ENCODE peak calls at places on chromosomes 3 and 15, in eight cellular contexts. F is HCT116, Y is SK-N-SH, N is neural progenitor cell, J is hepatocyte, X is PC-3, G is MM.1S, B is GM23338. O is an unnamed sample.

GRCh38 chr15:56537881-56538280 is 72.9 kb upstream of the MNS1 start:
- DNase-seq in F (no peak), Y (no peak), N (no peak), J (no peak), X (no peak), G (peak; percentile 93), B (no peak), O (peak; percentile 89)

GRCh38 chr15:33330931-33331330 is 20.2 kb downstream of the RYR3 start:
- DNase-seq in F (no peak), Y (no peak), N (no peak), J (no peak), X (no peak), G (no peak), B (no peak), O (no peak)

GRCh38 chr15:64653757-64654156 is 121.6 kb downstream of the RBPMS2 start:
- DNase-seq in F (no peak), Y (no peak), N (no peak), J (no peak), X (peak; percentile 16), G (no peak), B (no peak), O (peak; percentile 14)

GRCh38 chr3:14378415-14378814 is 24.0 kb upstream of the SLC6A6 start:
- DNase-seq in F (no peak), Y (no peak), N (no peak), J (no peak), X (no peak), G (no peak), B (no peak), O (no peak)

GRCh38 chr3:37330466-37330865 is 156.1 kb upstream of the LRRFIP2 start:
- DNase-seq in F (no peak), Y (no peak), N (no peak), J (no peak), X (no peak), G (no peak), B (no peak), O (no peak)

GRCh38 chr15:53962646-53963561 is 15.3 kb upstream of the UNC13C start:
- DNase-seq in F (no peak), Y (peak; percentile 8), N (peak; percentile 33), J (peak; percentile 41), X (peak; percentile 32), G (peak; percentile 62), B (peak; percentile 32), O (peak; percentile 27)

GRCh38 chr15:42465520-42466259 is 25.3 kb downstream of the ZNF106 start:
- DNase-seq in F (no peak), Y (no peak), N (no peak), J (no peak), X (no peak), G (no peak), B (no peak), O (no peak)

GRCh38 chr3:126180477-126181397 is at the start of gene ALDH1L1:
- DNase-seq in F (no peak), Y (peak; percentile 76), N (peak; percentile 84), J (peak; percentile 80), X (no peak), G (no peak), B (peak; percentile 75), O (no peak)

GRCh38 chr15:51368751-51369450 is 27.4 kb downstream of the GLDN start:
- DNase-seq in F (no peak), Y (no peak), N (no peak), J (no peak), X (peak; percentile 86), G (no peak), B (no peak), O (no peak)

GRCh38 chr3:129403450-129403849 is 25.0 kb downstream of the EFCAB12 start:
- DNase-seq in F (no peak), Y (no peak), N (no peak), J (no peak), X (no peak), G (no peak), B (no peak), O (no peak)

GRCh38 chr15:29430124-29430523 is 160.5 kb upstream of the NSMCE3 start:
- DNase-seq in F (no peak), Y (no peak), N (no peak), J (no peak), X (no peak), G (no peak), B (no peak), O (no peak)

GRCh38 chr3:141460097-141460704 is 26.6 kb upstream of the RASA2 start:
- DNase-seq in F (peak; percentile 75), Y (peak; percentile 84), N (peak; percentile 92), J (peak; percentile 92), X (peak; percentile 88), G (peak; percentile 86), B (peak; percentile 95), O (peak; percentile 77)

GRCh38 chr15:70390723-70391122 is 293.0 kb upstream of the TLE3 start:
- DNase-seq in F (no peak), Y (no peak), N (no peak), J (no peak), X (no peak), G (no peak), B (no peak), O (no peak)

GRCh38 chr3:23202203-23202920 is 765 bp upstream of the UBE2E2 start:
- DNase-seq in F (no peak), Y (no peak), N (no peak), J (no peak), X (peak; percentile 11), G (no peak), B (peak; percentile 76), O (no peak)

GRCh38 chr3:142795332-142795731 is 71.5 kb downstream of the TRPC1 start:
- DNase-seq in F (no peak), Y (no peak), N (no peak), J (no peak), X (no peak), G (no peak), B (no peak), O (no peak)

GRCh38 chr3:142796823-142797222 is 73.0 kb downstream of the TRPC1 start:
- DNase-seq in F (no peak), Y (no peak), N (no peak), J (no peak), X (no peak), G (no peak), B (no peak), O (no peak)

GRCh38 chr3:142794510-142794909 is 70.7 kb downstream of the TRPC1 start:
- DNase-seq in F (no peak), Y (no peak), N (no peak), J (no peak), X (no peak), G (no peak), B (peak; percentile 45), O (no peak)
- TF ChIP-seq EZH2phosphoT487 in F (no peak), Y (no peak), N (no peak), J (no peak), X (no peak), G (no peak), B (no peak), O (no peak)

DNA sequence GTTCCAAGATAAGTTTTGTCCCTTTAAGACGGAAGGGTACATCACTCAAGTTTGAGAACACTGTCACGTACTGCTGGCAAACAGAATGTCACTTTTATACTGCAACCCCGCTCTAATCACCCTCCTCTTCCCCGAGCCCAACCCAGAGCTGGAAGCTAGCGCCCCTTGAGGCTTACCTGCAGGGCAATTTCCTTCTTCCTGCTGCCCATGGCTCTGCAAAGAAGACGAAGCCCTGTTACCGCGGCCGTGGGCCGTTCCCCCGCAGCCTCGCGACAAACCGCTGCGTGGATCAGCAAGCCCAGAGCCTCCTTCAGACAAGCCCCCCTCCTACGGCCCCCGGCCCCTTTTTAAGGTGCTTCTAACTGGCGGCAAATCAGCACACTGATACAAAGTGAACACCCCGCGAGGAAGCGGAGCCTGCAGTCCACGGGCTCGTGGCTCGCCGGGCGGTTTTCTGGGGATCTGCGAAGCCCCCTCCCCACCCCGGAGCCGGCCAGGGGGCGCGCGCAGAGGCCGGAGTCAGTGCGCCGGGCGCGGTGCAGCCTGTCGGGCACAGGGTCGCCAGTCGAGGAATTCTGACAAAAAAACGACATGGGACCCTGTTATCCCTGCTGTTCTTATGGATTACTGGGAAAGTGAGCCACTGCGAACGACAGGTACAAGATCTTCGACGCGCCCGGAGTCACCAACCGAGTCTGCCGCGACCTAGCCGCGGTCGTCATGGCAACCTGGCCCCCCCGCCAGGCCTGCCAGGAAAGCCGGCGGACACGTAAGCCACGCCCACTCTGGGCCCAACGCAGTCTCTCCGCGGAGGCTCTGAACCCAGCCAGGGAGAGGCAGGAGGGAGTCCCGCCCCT is at the start of gene NME9:
- DNase-seq in F (peak; percentile 87), Y (peak; percentile 97), N (peak; percentile 99), J (peak; percentile 95), X (peak; percentile 75), G (peak; percentile 85), B (peak; percentile 98), O (peak; percentile 88)
- TF ChIP-seq CTCF in F (peak; percentile 69), Y (peak; percentile 74), N (peak; percentile 65), J (peak; percentile 57), X (peak; percentile 62), G (peak; percentile 83), B (peak; percentile 82), O (peak; percentile 87)

DNA sequence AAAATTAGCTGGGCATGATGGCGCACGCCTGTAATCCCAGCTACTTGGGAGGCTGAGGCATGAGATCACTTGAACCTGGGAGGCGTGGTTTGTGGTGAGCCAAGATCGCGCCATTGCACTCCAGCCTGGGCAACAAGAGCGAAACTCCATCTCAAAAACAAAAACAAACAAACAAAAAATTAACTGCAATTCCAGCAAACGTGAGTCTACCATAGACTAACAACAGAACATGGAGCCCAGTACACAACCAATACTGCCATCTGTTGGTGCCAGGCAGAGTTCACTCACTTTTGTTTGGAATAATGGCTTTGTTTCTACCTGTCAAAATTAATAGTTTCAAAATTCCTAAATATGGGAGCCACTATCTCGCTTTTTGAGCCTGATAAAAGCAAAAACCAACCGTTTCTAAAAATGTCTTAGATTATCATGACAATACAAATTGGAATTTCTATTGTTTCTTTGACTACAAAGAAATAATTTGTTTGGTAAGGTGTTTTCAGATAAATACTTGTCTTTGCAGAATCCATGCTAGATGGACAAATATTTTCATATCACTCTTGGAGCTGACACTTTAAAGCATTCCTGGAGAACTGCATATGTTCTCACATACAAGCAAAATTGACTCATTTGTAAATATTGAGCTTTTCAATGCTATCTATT is 45.0 kb downstream of the GPR176 start:
- DNase-seq in F (peak; percentile 24), Y (peak; percentile 40), N (peak; percentile 41), J (peak; percentile 38), X (peak; percentile 69), G (peak; percentile 57), B (peak; percentile 47), O (peak; percentile 33)
- TF ChIP-seq EZH2phosphoT487 in F (no peak), Y (no peak), N (no peak), J (no peak), X (no peak), G (no peak), B (no peak), O (no peak)

GRCh38 chr15:94446441-94446840 is 215.1 kb downstream of the MCTP2 start:
- DNase-seq in F (no peak), Y (no peak), N (no peak), J (no peak), X (no peak), G (no peak), B (no peak), O (no peak)

GRCh38 chr15:94445529-94446160 is 214.3 kb downstream of the MCTP2 start:
- DNase-seq in F (no peak), Y (no peak), N (no peak), J (peak; percentile 7), X (no peak), G (no peak), B (no peak), O (no peak)

GRCh38 chr15:94441782-94442181 is 210.4 kb downstream of the MCTP2 start:
- DNase-seq in F (no peak), Y (no peak), N (no peak), J (no peak), X (no peak), G (no peak), B (no peak), O (no peak)

GRCh38 chr15:94439158-94439557 is 207.8 kb downstream of the MCTP2 start:
- DNase-seq in F (no peak), Y (no peak), N (no peak), J (no peak), X (no peak), G (peak; percentile 12), B (no peak), O (no peak)

GRCh38 chr15:94443156-94443555 is 211.8 kb downstream of the MCTP2 start:
- DNase-seq in F (no peak), Y (peak; percentile 35), N (no peak), J (no peak), X (no peak), G (no peak), B (no peak), O (no peak)
- TF ChIP-seq CTCF in F (no peak), Y (no peak), N (no peak), J (no peak), X (no peak), G (no peak), B (no peak), O (no peak)